ENCODE peak calls at places on chromosomes 2 and 18, in ten cellular contexts. One of them, this sample, is unnamed.
A peak's percentile ranks its signal among the peaks of the same experiment; 100 is the strongest.

GRCh38 chr2:241350878-241351639 is 5.0 kb upstream of the FARP2 start:
- DNase-seq in NCI-H345: no peak
- DNase-seq in M059J: no peak
- DNase-seq in KG1: no peak
- DNase-seq in HL-60: no peak
- DNase-seq in fibroblast of lung: no peak
- DNase-seq in NCI-H2029: no peak
- DNase-seq in GM13977: no peak
- DNase-seq in hippocampal formation: no peak
- DNase-seq in non-pigmented ciliary epithelial cell: no peak
- DNase-seq in this sample: no peak

GRCh38 chr2:41717883-41718282 is 329.9 kb upstream of the PKDCC start:
- DNase-seq in HL-60: no peak
- DNase-seq in fibroblast of lung: no peak
- DNase-seq in GM13977: no peak
- DNase-seq in NCI-H2029: no peak
- DNase-seq in non-pigmented ciliary epithelial cell: no peak
- DNase-seq in KG1: no peak
- DNase-seq in NCI-H345: peak; percentile 16
- DNase-seq in hippocampal formation: no peak
- DNase-seq in M059J: peak; percentile 43
- DNase-seq in this sample: no peak

GRCh38 chr18:74528913-74529312 is 5.4 kb upstream of the CNDP1 start:
- DNase-seq in NCI-H2029: no peak
- DNase-seq in M059J: no peak
- DNase-seq in KG1: no peak
- DNase-seq in fibroblast of lung: no peak
- DNase-seq in HL-60: no peak
- DNase-seq in non-pigmented ciliary epithelial cell: no peak
- DNase-seq in GM13977: no peak
- DNase-seq in hippocampal formation: no peak
- DNase-seq in NCI-H345: no peak
- DNase-seq in this sample: no peak

GRCh38 chr2:17719562-17720371 is 33.8 kb downstream of the SMC6 start:
- DNase-seq in non-pigmented ciliary epithelial cell: no peak
- DNase-seq in HL-60: no peak
- DNase-seq in KG1: no peak
- DNase-seq in M059J: no peak
- DNase-seq in NCI-H345: no peak
- DNase-seq in fibroblast of lung: peak; percentile 38
- DNase-seq in hippocampal formation: no peak
- DNase-seq in GM13977: peak; percentile 19
- DNase-seq in NCI-H2029: no peak
- DNase-seq in this sample: no peak

GRCh38 chr2:165539985-165540384 is 70.5 kb downstream of the CSRNP3 start:
- DNase-seq in NCI-H2029: peak; percentile 68
- DNase-seq in non-pigmented ciliary epithelial cell: no peak
- DNase-seq in KG1: no peak
- DNase-seq in hippocampal formation: no peak
- DNase-seq in NCI-H345: peak; percentile 84
- DNase-seq in M059J: peak; percentile 2
- DNase-seq in fibroblast of lung: no peak
- DNase-seq in HL-60: no peak
- DNase-seq in GM13977: no peak
- DNase-seq in this sample: no peak

GRCh38 chr2:2639251-2640139 is 308.4 kb upstream of the MYT1L start:
- DNase-seq in hippocampal formation: no peak
- DNase-seq in KG1: no peak
- DNase-seq in NCI-H2029: no peak
- DNase-seq in NCI-H345: no peak
- DNase-seq in non-pigmented ciliary epithelial cell: no peak
- DNase-seq in GM13977: no peak
- DNase-seq in fibroblast of lung: no peak
- DNase-seq in M059J: no peak
- DNase-seq in HL-60: no peak
- DNase-seq in this sample: peak; percentile 79

GRCh38 chr2:240401308-240401707 is 34.2 kb upstream of the GPC1 start:
- DNase-seq in hippocampal formation: no peak
- DNase-seq in M059J: no peak
- DNase-seq in HL-60: no peak
- DNase-seq in non-pigmented ciliary epithelial cell: no peak
- DNase-seq in fibroblast of lung: no peak
- DNase-seq in GM13977: no peak
- DNase-seq in KG1: no peak
- DNase-seq in NCI-H2029: no peak
- DNase-seq in NCI-H345: no peak
- DNase-seq in this sample: peak; percentile 11

GRCh38 chr2:186575302-186575701 is 14.6 kb upstream of the ITGAV start:
- DNase-seq in NCI-H345: no peak
- DNase-seq in HL-60: peak; percentile 46
- DNase-seq in M059J: peak; percentile 98
- DNase-seq in fibroblast of lung: peak; percentile 99
- DNase-seq in non-pigmented ciliary epithelial cell: peak; percentile 99
- DNase-seq in GM13977: no peak
- DNase-seq in KG1: no peak
- DNase-seq in hippocampal formation: no peak
- DNase-seq in NCI-H2029: no peak
- DNase-seq in this sample: no peak

GRCh38 chr2:172012688-172013358 is 13.1 kb downstream of the METAP1D start:
- DNase-seq in GM13977: no peak
- DNase-seq in M059J: peak; percentile 78
- DNase-seq in HL-60: no peak
- DNase-seq in fibroblast of lung: no peak
- DNase-seq in hippocampal formation: no peak
- DNase-seq in NCI-H2029: no peak
- DNase-seq in KG1: no peak
- DNase-seq in non-pigmented ciliary epithelial cell: no peak
- DNase-seq in NCI-H345: no peak
- DNase-seq in this sample: no peak

GRCh38 chr2:8168876-8169275 is 513.0 kb upstream of the ID2 start:
- DNase-seq in hippocampal formation: no peak
- DNase-seq in fibroblast of lung: no peak
- DNase-seq in KG1: no peak
- DNase-seq in NCI-H2029: no peak
- DNase-seq in HL-60: no peak
- DNase-seq in NCI-H345: no peak
- DNase-seq in GM13977: no peak
- DNase-seq in non-pigmented ciliary epithelial cell: no peak
- DNase-seq in M059J: no peak
- DNase-seq in this sample: no peak

GRCh38 chr2:102485151-102485769 is 12.2 kb downstream of the SLC9A4 start:
- DNase-seq in GM13977: no peak
- DNase-seq in KG1: no peak
- DNase-seq in fibroblast of lung: peak; percentile 45
- DNase-seq in M059J: no peak
- DNase-seq in hippocampal formation: no peak
- DNase-seq in non-pigmented ciliary epithelial cell: no peak
- DNase-seq in NCI-H345: no peak
- DNase-seq in NCI-H2029: no peak
- DNase-seq in HL-60: no peak
- DNase-seq in this sample: no peak

GRCh38 chr2:222938327-222938726 is 77.5 kb downstream of the ACSL3 start:
- DNase-seq in NCI-H345: no peak
- DNase-seq in hippocampal formation: no peak
- DNase-seq in non-pigmented ciliary epithelial cell: no peak
- DNase-seq in GM13977: no peak
- DNase-seq in NCI-H2029: no peak
- DNase-seq in fibroblast of lung: no peak
- DNase-seq in KG1: no peak
- DNase-seq in M059J: peak; percentile 37
- DNase-seq in HL-60: no peak
- DNase-seq in this sample: no peak

GRCh38 chr18:55018602-55019001 is 59.3 kb upstream of the CCDC68 start:
- DNase-seq in NCI-H2029: no peak
- DNase-seq in KG1: no peak
- DNase-seq in HL-60: no peak
- DNase-seq in hippocampal formation: no peak
- DNase-seq in NCI-H345: no peak
- DNase-seq in fibroblast of lung: peak; percentile 69
- DNase-seq in GM13977: no peak
- DNase-seq in M059J: peak; percentile 77
- DNase-seq in non-pigmented ciliary epithelial cell: peak; percentile 55
- DNase-seq in this sample: no peak

GRCh38 chr2:660029-660428 is 17.2 kb downstream of the TMEM18 start:
- DNase-seq in NCI-H345: no peak
- DNase-seq in fibroblast of lung: no peak
- DNase-seq in NCI-H2029: no peak
- DNase-seq in M059J: no peak
- DNase-seq in KG1: no peak
- DNase-seq in hippocampal formation: no peak
- DNase-seq in HL-60: no peak
- DNase-seq in GM13977: no peak
- DNase-seq in non-pigmented ciliary epithelial cell: no peak
- DNase-seq in this sample: no peak

GRCh38 chr2:202278944-202279343 is 13.4 kb downstream of the NOP58 start:
- DNase-seq in fibroblast of lung: peak; percentile 85
- DNase-seq in hippocampal formation: no peak
- DNase-seq in non-pigmented ciliary epithelial cell: no peak
- DNase-seq in GM13977: no peak
- DNase-seq in M059J: peak; percentile 51
- DNase-seq in KG1: no peak
- DNase-seq in HL-60: no peak
- DNase-seq in NCI-H345: peak; percentile 10
- DNase-seq in NCI-H2029: peak; percentile 32
- DNase-seq in this sample: no peak

GRCh38 chr2:189444322-189444721 is 3.0 kb downstream of the WDR75 start:
- DNase-seq in hippocampal formation: no peak
- DNase-seq in NCI-H2029: no peak
- DNase-seq in GM13977: peak; percentile 16
- DNase-seq in M059J: peak; percentile 40
- DNase-seq in fibroblast of lung: peak; percentile 50
- DNase-seq in KG1: no peak
- DNase-seq in non-pigmented ciliary epithelial cell: no peak
- DNase-seq in HL-60: no peak
- DNase-seq in NCI-H345: no peak
- DNase-seq in this sample: no peak

GRCh38 chr18:21741511-21742322 is 1.1 kb downstream of the MIB1 start:
- DNase-seq in hippocampal formation: no peak
- DNase-seq in HL-60: no peak
- DNase-seq in M059J: peak; percentile 40
- DNase-seq in NCI-H2029: no peak
- DNase-seq in NCI-H345: peak; percentile 6
- DNase-seq in non-pigmented ciliary epithelial cell: no peak
- DNase-seq in GM13977: peak; percentile 36
- DNase-seq in KG1: no peak
- DNase-seq in fibroblast of lung: peak; percentile 26
- DNase-seq in this sample: peak; percentile 58

GRCh38 chr2:75523313-75524275 is 37.1 kb downstream of the EVA1A start:
- DNase-seq in NCI-H2029: no peak
- DNase-seq in NCI-H345: no peak
- DNase-seq in hippocampal formation: no peak
- DNase-seq in non-pigmented ciliary epithelial cell: peak; percentile 73
- DNase-seq in HL-60: no peak
- DNase-seq in GM13977: peak; percentile 36
- DNase-seq in KG1: no peak
- DNase-seq in fibroblast of lung: peak; percentile 46
- DNase-seq in M059J: peak; percentile 96
- DNase-seq in this sample: no peak

GRCh38 chr2:149037851-149038250 is 648 bp upstream of the LYPD6B start:
- DNase-seq in KG1: no peak
- DNase-seq in HL-60: no peak
- DNase-seq in NCI-H2029: no peak
- DNase-seq in NCI-H345: peak; percentile 31
- DNase-seq in M059J: peak; percentile 60
- DNase-seq in GM13977: no peak
- DNase-seq in non-pigmented ciliary epithelial cell: no peak
- DNase-seq in fibroblast of lung: no peak
- DNase-seq in hippocampal formation: no peak
- DNase-seq in this sample: no peak

GRCh38 chr2:201978988-201979387 is 54.7 kb upstream of the FZD7 start:
- DNase-seq in HL-60: no peak
- DNase-seq in non-pigmented ciliary epithelial cell: no peak
- DNase-seq in NCI-H2029: no peak
- DNase-seq in GM13977: no peak
- DNase-seq in M059J: no peak
- DNase-seq in NCI-H345: peak; percentile 46
- DNase-seq in KG1: no peak
- DNase-seq in hippocampal formation: no peak
- DNase-seq in fibroblast of lung: no peak
- DNase-seq in this sample: no peak

GRCh38 chr2:9778012-9778411 is 65.3 kb upstream of the TAF1B start:
- DNase-seq in GM13977: no peak
- DNase-seq in NCI-H345: no peak
- DNase-seq in HL-60: no peak
- DNase-seq in hippocampal formation: no peak
- DNase-seq in fibroblast of lung: no peak
- DNase-seq in non-pigmented ciliary epithelial cell: no peak
- DNase-seq in NCI-H2029: no peak
- DNase-seq in M059J: no peak
- DNase-seq in KG1: no peak
- DNase-seq in this sample: no peak

GRCh38 chr2:44941551-44942234 is at the start of gene SIX3:
- DNase-seq in M059J: peak; percentile 38
- DNase-seq in fibroblast of lung: no peak
- DNase-seq in NCI-H2029: no peak
- DNase-seq in non-pigmented ciliary epithelial cell: peak; percentile 70
- DNase-seq in NCI-H345: peak; percentile 22
- DNase-seq in GM13977: peak; percentile 89
- DNase-seq in hippocampal formation: no peak
- DNase-seq in KG1: no peak
- DNase-seq in HL-60: no peak
- DNase-seq in this sample: no peak

GRCh38 chr2:189086710-189087109 is 92.9 kb downstream of the COL5A2 start:
- DNase-seq in NCI-H345: no peak
- DNase-seq in fibroblast of lung: peak; percentile 75
- DNase-seq in NCI-H2029: no peak
- DNase-seq in HL-60: no peak
- DNase-seq in non-pigmented ciliary epithelial cell: peak; percentile 58
- DNase-seq in GM13977: no peak
- DNase-seq in KG1: no peak
- DNase-seq in M059J: peak; percentile 54
- DNase-seq in hippocampal formation: no peak
- DNase-seq in this sample: no peak

GRCh38 chr2:172096661-172097547 is 5.8 kb downstream of the DLX2 start:
- DNase-seq in HL-60: no peak
- DNase-seq in GM13977: peak; percentile 54
- DNase-seq in non-pigmented ciliary epithelial cell: no peak
- DNase-seq in fibroblast of lung: no peak
- DNase-seq in hippocampal formation: no peak
- DNase-seq in M059J: peak; percentile 97
- DNase-seq in NCI-H2029: no peak
- DNase-seq in NCI-H345: peak; percentile 75
- DNase-seq in KG1: no peak
- DNase-seq in this sample: no peak

GRCh38 chr2:16851131-16851530 is 185.5 kb upstream of the CYRIA start:
- DNase-seq in HL-60: no peak
- DNase-seq in non-pigmented ciliary epithelial cell: no peak
- DNase-seq in NCI-H345: no peak
- DNase-seq in KG1: no peak
- DNase-seq in M059J: no peak
- DNase-seq in hippocampal formation: no peak
- DNase-seq in GM13977: no peak
- DNase-seq in fibroblast of lung: no peak
- DNase-seq in NCI-H2029: no peak
- DNase-seq in this sample: no peak

GRCh38 chr2:101190753-101191516 is 39.8 kb upstream of the TBC1D8 start:
- DNase-seq in HL-60: peak; percentile 28
- DNase-seq in KG1: no peak
- DNase-seq in NCI-H345: peak; percentile 20
- DNase-seq in non-pigmented ciliary epithelial cell: no peak
- DNase-seq in M059J: no peak
- DNase-seq in GM13977: no peak
- DNase-seq in fibroblast of lung: peak; percentile 25
- DNase-seq in hippocampal formation: no peak
- DNase-seq in NCI-H2029: peak; percentile 48
- DNase-seq in this sample: no peak

GRCh38 chr2:173590278-173590811 is 235.7 kb downstream of the CDCA7 start:
- DNase-seq in HL-60: no peak
- DNase-seq in M059J: peak; percentile 97
- DNase-seq in GM13977: no peak
- DNase-seq in NCI-H2029: peak; percentile 97
- DNase-seq in KG1: no peak
- DNase-seq in NCI-H345: peak; percentile 94
- DNase-seq in non-pigmented ciliary epithelial cell: peak; percentile 83
- DNase-seq in hippocampal formation: no peak
- DNase-seq in fibroblast of lung: peak; percentile 96
- DNase-seq in this sample: peak; percentile 79

GRCh38 chr2:98088261-98088660 is 1.3 kb downstream of the VWA3B start:
- DNase-seq in HL-60: peak; percentile 70
- DNase-seq in GM13977: no peak
- DNase-seq in NCI-H2029: no peak
- DNase-seq in non-pigmented ciliary epithelial cell: no peak
- DNase-seq in hippocampal formation: peak; percentile 23
- DNase-seq in NCI-H345: no peak
- DNase-seq in KG1: no peak
- DNase-seq in M059J: no peak
- DNase-seq in fibroblast of lung: no peak
- DNase-seq in this sample: peak; percentile 45